ENCODE peak calls at places on chromosomes 12 and 14, in five cellular contexts. V is H9, A is astrocyte of the spinal cord, E is G401, P is SW 1271. Y is an unnamed sample.

GRCh38 chr12:27424631-27425230 is 21.8 kb upstream of the SMCO2 start:
- DNase-seq in A (peak), P (peak), E (peak), V (no peak), Y (peak)

GRCh38 chr14:102227184-102227964 is 77.6 kb downstream of the MOK start:
- DNase-seq in P (no peak), A (no peak), E (no peak), V (no peak), Y (no peak)

GRCh38 chr14:39807271-39807670 is 375.0 kb upstream of the FBXO33 start:
- DNase-seq in A (no peak), V (no peak), E (no peak), P (no peak), Y (no peak)

GRCh38 chr14:21041676-21042433 is at the start of gene RNASE7:
- DNase-seq in V (no peak), E (no peak), A (no peak), P (no peak), Y (peak)

GRCh38 chr14:65808390-65808789 is 395.9 kb downstream of the FUT8 start:
- DNase-seq in E (no peak), V (no peak), P (no peak), A (no peak), Y (no peak)

GRCh38 chr14:68669644-68670343 is 123.1 kb downstream of the ZFP36L1 start:
- DNase-seq in V (no peak), E (no peak), P (no peak), A (peak), Y (no peak)

GRCh38 chr12:26633591-26634210 is 199.3 kb downstream of the ITPR2 start:
- DNase-seq in A (peak), P (no peak), V (no peak), E (no peak), Y (no peak)

GRCh38 chr12:56257071-56257470 is 1.1 kb downstream of the ANKRD52 start:
- DNase-seq in V (no peak), E (no peak), P (no peak), A (no peak), Y (no peak)

GRCh38 chr14:96148631-96149030 is 56.0 kb upstream of the BDKRB2 start:
- DNase-seq in V (no peak), E (no peak), P (no peak), A (no peak), Y (no peak)

GRCh38 chr14:90302529-90303303 is 29.0 kb downstream of the NRDE2 start:
- DNase-seq in P (no peak), A (no peak), V (no peak), E (no peak), Y (no peak)

GRCh38 chr12:57452937-57453509 is 2.1 kb upstream of the INHBE start:
- DNase-seq in P (peak), E (peak), A (peak), V (peak), Y (peak)

GRCh38 chr14:65206448-65207096 is 104.3 kb upstream of the MAX start:
- DNase-seq in V (no peak), A (peak), E (no peak), P (no peak), Y (peak)

GRCh38 chr14:38357557-38357956 is 101.7 kb upstream of the CLEC14A start:
- DNase-seq in E (no peak), V (no peak), A (peak), P (no peak), Y (peak)

GRCh38 chr12:12467222-12467621 is 95.4 kb downstream of the DUSP16 start:
- DNase-seq in V (no peak), A (no peak), P (no peak), E (no peak), Y (no peak)

GRCh38 chr12:96886998-96887677 is 19.9 kb upstream of the NEDD1 start:
- DNase-seq in P (no peak), A (peak), E (peak), V (peak), Y (no peak)

GRCh38 chr14:81536125-81536771 is 2.6 kb upstream of the SEL1L start:
- DNase-seq in V (no peak), A (no peak), P (no peak), E (no peak), Y (no peak)

GRCh38 chr12:47867496-47867941 is 37.3 kb downstream of the VDR start:
- DNase-seq in A (peak), E (no peak), P (no peak), V (no peak), Y (peak)

GRCh38 chr12:107564946-107565345 is 120.7 kb upstream of the PWP1 start:
- DNase-seq in V (peak), E (peak), A (no peak), P (no peak), Y (peak)

GRCh38 chr12:12883369-12884001 is 7.9 kb upstream of the GPRC5A start:
- DNase-seq in V (no peak), A (peak), P (no peak), E (no peak), Y (peak)

GRCh38 chr12:48890657-48891418 is 25.2 kb upstream of the RND1 start:
- DNase-seq in V (peak), P (no peak), E (peak), A (peak), Y (peak)

GRCh38 chr14:76330411-76331327 is 45.3 kb upstream of the ESRRB start:
- DNase-seq in E (no peak), A (no peak), V (no peak), P (no peak), Y (no peak)

GRCh38 chr12:92649511-92650227 is 53.1 kb upstream of the PLEKHG7 start:
- DNase-seq in V (peak), E (peak), P (peak), A (peak), Y (peak)

GRCh38 chr14:34997762-34998161 is 15.0 kb downstream of the SRP54 start:
- DNase-seq in E (peak), P (no peak), A (no peak), V (no peak), Y (no peak)

GRCh38 chr12:75848961-75849360 is 182.6 kb downstream of the PHLDA1 start:
- DNase-seq in V (no peak), P (no peak), A (no peak), E (no peak), Y (no peak)

GRCh38 chr12:17278946-17279345 is 673.0 kb upstream of the LMO3 start:
- DNase-seq in E (no peak), V (no peak), A (no peak), P (no peak), Y (no peak)

GRCh38 chr14:34053666-34054065 is 102.8 kb upstream of the EGLN3 start:
- DNase-seq in A (no peak), E (peak), V (no peak), P (no peak), Y (peak)

GRCh38 chr12:80761818-80762217 is 45.1 kb downstream of the MYF5 start:
- DNase-seq in V (no peak), A (no peak), P (no peak), E (no peak), Y (no peak)

GRCh38 chr14:96484391-96484790 is 17.8 kb upstream of the PAPOLA start:
- DNase-seq in P (no peak), E (no peak), V (no peak), A (no peak), Y (peak)

GRCh38 chr12:2389079-2389790 is 336.4 kb downstream of the CACNA1C start:
- DNase-seq in A (no peak), P (no peak), E (no peak), V (peak), Y (no peak)

GRCh38 chr12:89525002-89525823 is 617 bp upstream of the GALNT4 start:
- DNase-seq in A (peak), P (no peak), E (peak), V (peak), Y (peak)

GRCh38 chr12:113116875-113117274 is 18.7 kb downstream of the RASAL1 start:
- DNase-seq in P (no peak), A (no peak), V (no peak), E (no peak), Y (no peak)

GRCh38 chr12:47772738-47773061 is 338 bp upstream of the SLC48A1 start:
- DNase-seq in A (no peak), P (no peak), V (no peak), E (no peak), Y (no peak)

GRCh38 chr14:47590763-47591162 is 84.6 kb downstream of the MDGA2 start:
- DNase-seq in A (no peak), P (no peak), E (no peak), V (no peak), Y (no peak)

GRCh38 chr14:52286659-52287649 is 19.5 kb downstream of the PTGDR start:
- DNase-seq in V (no peak), A (peak), P (no peak), E (no peak), Y (no peak)

GRCh38 chr12:26790645-26790994 is 42.4 kb downstream of the ITPR2 start:
- DNase-seq in V (no peak), E (no peak), P (no peak), A (no peak), Y (no peak)

Y was measured in HT1080.